ENCODE peak calls at places on chromosomes 1 and 21, in five cellular contexts. U is sigmoid colon, A is suprapubic skin, M is transverse colon, T is HCT116. F is an unnamed sample.

GRCh38 chr1:203175237-203176181 is at the start of gene MYBPH:
- DNase-seq in M (no peak), A (peak; percentile 53), T (no peak), U (peak; percentile 75), F (no peak)

GRCh38 chr21:14414932-14415508 is 32.1 kb upstream of the HSPA13 start:
- DNase-seq in A (no peak), U (no peak), T (no peak), M (no peak), F (no peak)

GRCh38 chr1:236552096-236552495 is 28.3 kb downstream of the LGALS8 start:
- DNase-seq in U (no peak), M (no peak), A (no peak), T (no peak), F (no peak)

GRCh38 chr1:115975569-115976061 is 698 bp upstream of the SLC22A15 start:
- DNase-seq in A (no peak), U (no peak), M (no peak), T (no peak), F (no peak)

GRCh38 chr1:18999287-18999852 is 42.9 kb upstream of the IFFO2 start:
- DNase-seq in A (no peak), U (no peak), T (no peak), M (no peak), F (no peak)

GRCh38 chr1:180167021-180167701 is 12.5 kb downstream of the QSOX1 start:
- DNase-seq in A (peak; percentile 56), T (no peak), U (peak; percentile 69), M (no peak), F (no peak)

GRCh38 chr1:174692313-174692712 is 244.5 kb downstream of the GPR52 start:
- DNase-seq in U (no peak), T (peak; percentile 7), A (no peak), M (no peak), F (no peak)

GRCh38 chr1:61163794-61164193 is 81.4 kb downstream of the NFIA start:
- DNase-seq in A (no peak), U (no peak), M (no peak), T (no peak), F (no peak)

GRCh38 chr1:28553229-28553930 is 495 bp downstream of the TRNAU1AP start:
- DNase-seq in U (peak; percentile 69), A (no peak), M (peak; percentile 53), T (no peak), F (peak; percentile 58)

GRCh38 chr1:218739426-218739825 is 394.3 kb downstream of the TGFB2 start:
- DNase-seq in T (no peak), A (peak; percentile 82), M (peak; percentile 8), U (peak; percentile 72), F (peak; percentile 53)

GRCh38 chr1:244273845-244274619 is 177.7 kb downstream of the ADSS2 start:
- DNase-seq in A (no peak), T (peak; percentile 42), M (peak; percentile 33), U (peak; percentile 88), F (no peak)

GRCh38 chr1:86500731-86501130 is 32.0 kb downstream of the CLCA1 start:
- DNase-seq in M (no peak), A (no peak), T (no peak), U (no peak), F (no peak)

GRCh38 chr1:35499652-35500176 is 57.5 kb downstream of the KIAA0319L start:
- DNase-seq in T (no peak), M (no peak), A (no peak), U (no peak), F (no peak)

GRCh38 chr1:101238041-101238515 is 1.3 kb downstream of the S1PR1 start:
- DNase-seq in M (no peak), T (no peak), A (no peak), U (no peak), F (peak; percentile 68)

GRCh38 chr1:212515329-212515760 is 82.6 kb downstream of the NENF start:
- DNase-seq in U (no peak), M (no peak), A (no peak), T (no peak), F (no peak)

GRCh38 chr21:42272109-42272962 is 42.9 kb downstream of the TFF3 start:
- DNase-seq in U (no peak), T (no peak), M (no peak), A (no peak), F (no peak)

GRCh38 chr21:42671778-42672593 is 18.6 kb downstream of the PDE9A start:
- DNase-seq in A (no peak), T (no peak), U (no peak), M (no peak), F (no peak)

GRCh38 chr1:235002706-235003300 is 125.8 kb downstream of the TOMM20 start:
- DNase-seq in T (no peak), A (no peak), U (peak; percentile 37), M (no peak), F (no peak)

GRCh38 chr1:26097696-26098095 is 13.9 kb upstream of the PDIK1L start:
- DNase-seq in M (no peak), A (no peak), T (no peak), U (no peak), F (no peak)

GRCh38 chr1:170634293-170634692 is 29.6 kb upstream of the PRRX1 start:
- DNase-seq in T (no peak), U (no peak), A (no peak), M (no peak), F (no peak)

GRCh38 chr1:19458815-19459417 is 26.4 kb downstream of the CAPZB start:
- DNase-seq in A (no peak), T (no peak), U (no peak), M (peak; percentile 72), F (no peak)

GRCh38 chr1:117930484-117930883 is 945 bp downstream of the WDR3 start:
- DNase-seq in U (no peak), T (no peak), A (no peak), M (no peak), F (no peak)

GRCh38 chr1:117932576-117932975 is 3.0 kb downstream of the WDR3 start:
- DNase-seq in A (no peak), M (no peak), T (no peak), U (no peak), F (no peak)

GRCh38 chr1:117928881-117929339 is 511 bp downstream of the GDAP2 start:
- DNase-seq in M (peak; percentile 67), U (peak; percentile 73), A (peak; percentile 77), T (peak; percentile 39), F (peak; percentile 74)

GRCh38 chr1:117930173-117930447 is 571 bp downstream of the WDR3 start:
- DNase-seq in U (no peak), M (no peak), A (no peak), T (no peak), F (no peak)

GRCh38 chr1:117929340-117930172 is at the start of the genes GDAP2 and WDR3:
- DNase-seq in T (peak; percentile 92), U (peak; percentile 98), A (peak; percentile 98), M (peak; percentile 98), F (peak; percentile 99)
- TF ChIP-seq POLR2A in T (peak; percentile 88), U (peak; percentile 36), A (no peak), M (peak; percentile 75), F (peak; percentile 54)

GRCh38 chr1:206004269-206004800 is 1.1 kb upstream of the RAB7B start:
- DNase-seq in M (no peak), U (no peak), T (no peak), A (no peak), F (no peak)

GRCh38 chr1:206001476-206001888 is 1.7 kb downstream of the RAB7B start:
- DNase-seq in M (no peak), A (peak; percentile 66), U (no peak), T (peak; percentile 73), F (no peak)

GRCh38 chr1:206004821-206005220 is 1.6 kb upstream of the RAB7B start:
- DNase-seq in A (peak; percentile 61), U (no peak), M (no peak), T (no peak), F (no peak)

GRCh38 chr1:206002160-206002559 is 1.0 kb downstream of the RAB7B start:
- DNase-seq in U (no peak), T (no peak), M (no peak), A (peak; percentile 59), F (no peak)

GRCh38 chr1:206002833-206003532 is at the start of gene RAB7B:
- DNase-seq in A (peak; percentile 82), M (peak; percentile 43), T (no peak), U (peak; percentile 85), F (no peak)
- H3K27ac ChIP-seq in A (peak within 1 kb of the TSS; percentile 93), M (peak within 1 kb of the TSS; percentile 72), T (peak within 1 kb of the TSS; percentile 2), U (peak within 1 kb of the TSS; percentile 63), F (peak within 1 kb of the TSS; percentile 35)

DNA sequence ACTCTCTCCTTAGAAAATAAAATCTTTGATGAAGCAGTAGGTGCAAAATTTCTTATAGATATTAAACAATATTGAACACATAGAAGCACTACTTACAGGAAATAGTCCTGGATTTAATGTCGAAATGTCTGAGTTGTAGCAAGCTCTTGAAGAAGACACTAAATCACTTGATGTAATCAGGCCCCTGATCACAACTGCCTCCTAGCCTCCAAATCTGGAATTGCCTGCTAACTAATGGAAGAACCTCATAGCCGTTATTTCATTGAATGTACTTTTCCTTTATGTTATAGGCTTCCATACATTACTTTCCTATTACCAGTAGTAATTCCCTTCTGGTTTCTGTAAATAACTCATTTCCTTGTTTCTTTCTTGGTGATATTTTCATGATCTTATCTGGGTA is 675.7 kb upstream of the CHRM3 start:
- DNase-seq in M (no peak), A (no peak), T (no peak), U (no peak), F (no peak)
- H3K9me3 ChIP-seq in M (no peaks in the 10 kb centered on the region), A (no peaks in the 10 kb centered on the region), T (peaks cover 21% of the 10 kb centered on the region), U (no peaks in the 10 kb centered on the region), F (no peaks in the 10 kb centered on the region)

DNA sequence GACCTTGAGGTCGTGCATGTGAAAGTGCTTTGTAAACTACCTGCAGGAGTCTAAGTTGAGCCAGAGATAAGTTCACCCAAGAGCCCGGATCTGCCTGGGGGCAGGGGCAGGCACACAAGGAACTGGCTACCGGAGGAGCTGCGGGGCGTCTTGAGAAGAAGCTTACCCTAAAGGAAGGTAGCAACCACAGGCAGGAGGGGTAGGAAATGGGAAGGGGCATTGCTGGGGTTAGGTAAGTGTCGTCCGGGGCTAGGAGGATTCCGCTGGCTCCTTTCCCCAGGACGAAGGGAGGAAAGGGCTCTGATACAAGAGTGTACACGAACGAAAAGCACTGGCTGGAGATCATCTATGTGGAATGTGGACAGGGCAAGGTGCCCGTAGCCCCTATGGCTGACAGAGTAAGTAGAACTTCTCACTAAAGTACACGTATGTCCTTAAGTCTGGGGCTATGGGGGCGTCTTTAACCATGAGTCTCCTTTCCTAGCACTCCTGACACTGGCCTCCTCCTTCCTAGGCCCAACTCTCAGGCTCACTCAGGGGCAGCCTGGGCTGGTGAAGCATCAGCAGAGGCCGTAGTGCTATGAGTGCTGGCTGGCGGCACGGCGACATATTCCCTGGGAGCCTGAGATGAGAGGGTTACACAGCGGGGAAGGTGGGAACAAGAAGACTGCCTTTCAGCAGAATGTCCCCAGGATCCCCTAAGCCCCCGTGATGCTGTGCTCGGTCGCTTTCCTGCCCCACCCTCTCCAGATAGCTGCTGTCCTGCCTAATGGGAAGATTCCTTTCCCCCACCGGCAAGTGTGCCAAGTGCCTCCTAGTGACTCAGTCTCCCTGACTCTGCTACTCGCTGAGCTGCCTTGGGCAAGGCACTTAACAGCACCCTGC is 9.1 kb upstream of the GALNT2 start:
- DNase-seq in A (no peak), U (no peak), M (no peak), T (no peak), F (no peak)
- TF ChIP-seq POLR2A in A (no peak), U (no peak), M (no peak), T (no peak), F (no peak)